ENCODE peak calls at places on chromosomes 11 and 22, in nine cellular contexts. B, C, G, L, V, D, U, F and I are unnamed samples.

GRCh38 chr11:26571861-26572654 is at the start of gene MUC15:
- DNase-seq in B (no peak), C (no peak), G (no peak), L (no peak), V (no peak), D (peak), U (no peak), F (no peak), I (no peak)

GRCh38 chr11:116193321-116194114 is 579.3 kb downstream of the BUD13 start:
- DNase-seq in B (peak), C (no peak), G (no peak), L (peak), V (peak), D (peak), U (no peak), F (no peak), I (no peak)

GRCh38 chr11:45145421-45146071 is 893 bp upstream of the PRDM11 start:
- DNase-seq in B (peak), C (no peak), G (no peak), L (peak), V (no peak), D (peak), U (no peak), F (peak), I (no peak)

GRCh38 chr22:47201996-47202818 is 439.8 kb downstream of the TBC1D22A start:
- DNase-seq in B (no peak), C (no peak), G (no peak), L (no peak), V (no peak), D (no peak), U (no peak), F (no peak), I (no peak)

GRCh38 chr11:2564008-2564530 is 119.3 kb downstream of the KCNQ1 start:
- DNase-seq in B (no peak), C (no peak), G (no peak), L (no peak), V (no peak), D (no peak), U (no peak), F (no peak), I (no peak)

GRCh38 chr11:107741044-107741823 is 29.4 kb upstream of the SLN start:
- DNase-seq in B (peak), C (no peak), G (peak), L (peak), V (peak), D (peak), U (peak), F (no peak), I (peak)

GRCh38 chr11:134464196-134464595 is 52.2 kb upstream of the B3GAT1 start:
- DNase-seq in B (no peak), C (no peak), G (no peak), L (no peak), V (no peak), D (peak), U (no peak), F (no peak), I (no peak)

GRCh38 chr11:75346912-75347647 is 4.4 kb downstream of the ARRB1 start:
- DNase-seq in B (peak), C (no peak), G (no peak), L (peak), V (no peak), D (no peak), U (no peak), F (no peak), I (no peak)

GRCh38 chr22:46196268-46196667 is 45.9 kb downstream of the PPARA start:
- DNase-seq in B (no peak), C (no peak), G (no peak), L (no peak), V (no peak), D (no peak), U (no peak), F (no peak), I (no peak)

GRCh38 chr11:114169321-114169749 is 109.8 kb downstream of the ZBTB16 start:
- DNase-seq in B (no peak), C (no peak), G (no peak), L (peak), V (no peak), D (no peak), U (no peak), F (no peak), I (no peak)

GRCh38 chr22:20244744-20245576 is 23.2 kb downstream of the RTN4R start:
- DNase-seq in B (no peak), C (no peak), G (peak), L (no peak), V (no peak), D (no peak), U (no peak), F (no peak), I (peak)

GRCh38 chr11:82927264-82927880 is 25.8 kb downstream of the DDIAS start:
- DNase-seq in B (peak), C (no peak), G (peak), L (peak), V (peak), D (peak), U (peak), F (no peak), I (peak)

DNA sequence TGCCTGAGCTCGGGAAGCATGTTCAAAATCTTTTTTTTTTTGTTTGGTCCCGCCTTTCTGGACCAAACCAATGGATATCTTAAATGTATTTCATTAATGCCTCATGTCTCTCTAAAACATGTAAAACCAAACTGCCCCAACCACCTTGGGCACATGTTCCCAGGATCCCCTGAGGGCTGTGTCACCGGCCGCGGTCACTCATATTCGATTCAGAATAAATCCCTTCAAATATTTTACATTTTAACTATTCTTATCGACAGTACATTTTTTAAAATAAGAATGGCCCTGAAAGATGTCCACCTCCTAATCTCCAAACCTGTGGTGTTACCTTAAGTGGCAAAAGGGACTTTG is 2.1 kb downstream of the RNH1 start:
- DNase-seq in B (no peak), C (no peak), G (no peak), L (no peak), V (no peak), D (no peak), U (no peak), F (no peak), I (no peak)
- H3K4me3 ChIP-seq in B (peak), C (peak), G (peak), L (peak), V (peak), D (peak), U (peak), F (no peak), I (peak)

DNA sequence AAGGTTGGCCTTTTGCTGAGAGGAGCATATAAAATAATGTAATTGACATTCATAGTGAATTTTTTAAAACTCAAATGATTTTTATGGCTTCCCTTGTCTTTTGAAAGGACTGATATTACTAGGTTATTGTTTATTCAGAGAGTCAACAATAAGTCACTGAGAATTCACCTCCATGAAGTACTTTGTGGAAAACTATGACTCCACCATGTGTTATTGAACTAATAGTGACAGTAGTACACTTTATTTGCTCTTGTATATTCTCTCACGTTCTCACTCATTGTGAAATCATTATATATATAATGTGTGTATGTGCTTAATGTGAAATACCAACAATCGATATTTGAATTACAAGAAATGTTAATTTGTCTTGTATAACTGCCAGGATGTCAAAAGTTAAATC is 267.4 kb upstream of the CCDC179 start:
- DNase-seq in B (no peak), C (no peak), G (no peak), L (no peak), V (no peak), D (no peak), U (no peak), F (no peak), I (no peak)
- H3K4me2 ChIP-seq in B (no peak), C (no peak), G (no peak), L (no peak), V (no peak), D (no peak), U (no peak), F (no peak), I (no peak)

DNA sequence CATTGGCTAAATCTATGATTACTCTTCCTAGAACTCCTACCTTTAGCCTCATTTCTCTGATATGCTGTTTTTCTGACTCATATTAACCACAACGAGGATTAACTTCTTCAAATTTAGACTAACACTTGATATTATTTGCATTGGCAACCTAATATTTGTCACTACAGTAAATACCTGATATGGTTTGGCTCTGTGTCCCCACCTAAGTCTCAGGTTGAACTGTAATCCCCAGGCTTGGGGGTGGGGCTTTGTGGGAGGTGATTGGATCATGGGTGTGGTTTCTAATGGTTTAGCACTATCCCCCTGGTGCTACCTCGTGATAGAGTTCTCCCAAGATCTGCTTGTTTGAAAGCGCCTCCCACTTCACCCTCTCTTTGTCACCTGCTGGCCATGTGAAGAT is 17.1 kb upstream of the MED17 start:
- DNase-seq in B (no peak), C (no peak), G (no peak), L (no peak), V (no peak), D (peak), U (no peak), F (no peak), I (no peak)
- H3K4me3 ChIP-seq in B (no peak), C (no peak), G (no peak), L (no peak), V (no peak), D (no peak), U (no peak), F (no peak), I (no peak)

DNA sequence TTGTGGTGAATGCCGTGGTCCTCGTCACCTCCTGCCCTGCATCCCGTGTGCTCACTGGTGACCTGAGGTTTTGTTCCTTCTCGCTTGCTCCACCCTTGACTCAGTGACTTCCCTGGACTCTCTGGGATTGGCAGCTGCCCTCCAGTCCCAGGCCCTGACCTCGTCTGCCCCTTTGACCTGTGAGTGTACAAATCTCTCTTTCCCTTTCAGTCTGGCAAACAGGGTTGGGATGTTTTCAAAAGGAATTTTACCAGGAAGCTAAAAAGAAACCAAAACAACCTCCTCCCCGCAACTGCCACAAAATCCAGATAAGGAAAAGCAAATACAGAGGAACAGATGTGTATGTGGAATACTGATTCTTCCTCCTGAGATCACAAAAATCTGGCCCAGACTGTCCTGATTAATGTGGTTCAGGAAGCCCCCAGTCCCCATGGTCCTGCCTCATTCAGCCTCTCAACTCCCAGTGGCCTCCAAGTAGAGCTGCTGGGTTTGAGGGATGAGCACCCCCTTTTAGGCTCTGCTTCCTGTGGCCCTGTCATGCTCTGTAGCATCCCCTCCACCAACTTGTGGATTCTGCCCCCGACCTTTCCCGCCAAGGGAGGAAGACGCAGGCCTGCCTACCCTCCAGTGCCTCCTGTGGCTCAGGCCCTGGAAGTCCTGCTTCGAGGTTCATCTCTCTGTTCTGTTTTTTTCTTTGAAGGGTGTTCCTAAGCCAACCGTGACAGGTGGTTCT is 15.2 kb downstream of the ROBO4 start:
- DNase-seq in B (no peak), C (no peak), G (no peak), L (no peak), V (no peak), D (peak), U (no peak), F (no peak), I (no peak)
- H3K4me2 ChIP-seq in B (no peak), C (no peak), G (no peak), L (no peak), V (no peak), D (no peak), U (no peak), F (no peak), I (no peak)

DNA sequence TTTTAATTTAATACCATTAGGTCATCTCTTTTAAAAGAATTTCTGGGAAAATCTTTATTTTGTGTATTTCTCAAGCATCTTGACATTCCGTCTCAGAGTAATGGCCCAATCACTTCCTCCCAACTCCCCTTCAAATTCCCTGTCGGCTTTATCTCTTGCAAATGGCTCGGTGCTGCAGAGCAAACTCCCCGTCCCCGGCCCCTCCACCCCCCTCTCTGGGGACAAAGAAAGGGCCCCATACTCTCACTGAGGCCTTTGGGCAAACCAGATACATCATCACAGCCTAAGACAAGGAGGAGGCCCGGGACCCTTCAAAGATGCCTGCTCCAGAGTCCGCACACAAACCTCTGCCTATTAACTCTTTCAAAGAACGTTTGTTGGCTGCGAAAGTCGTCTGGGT is 3.9 kb upstream of the SMIM38 start:
- DNase-seq in B (no peak), C (no peak), G (no peak), L (no peak), V (no peak), D (peak), U (no peak), F (no peak), I (no peak)
- H3K4me3 ChIP-seq in B (no peak), C (no peak), G (no peak), L (no peak), V (no peak), D (no peak), U (no peak), F (no peak), I (no peak)